ENCODE peak calls at places on chromosomes 5 and 9, in nine cellular contexts. One of them, this sample, is unnamed.

GRCh38 chr5:87562068-87562467 is 149.3 kb upstream of the CCNH start:
- DNase-seq in hippocampal formation: no peak
- DNase-seq in left ventricle myocardium inferior: no peak
- DNase-seq in activated CD8-positive, alpha-beta memory T cell treated with anti-CD3 and anti-CD28 coated beads for 1 hour: no peak
- DNase-seq in H54: no peak
- DNase-seq in RWPE1: no peak
- DNase-seq in NCI-H1417: no peak
- DNase-seq in HEK293T: no peak
- DNase-seq in stimulated activated CD8-positive, alpha-beta memory T cell treated with anti-CD3 and anti-CD28 coated beads, Interleukin-15, amount 100 ng/mL, for 48 hours: no peak
- DNase-seq in this sample: no peak

GRCh38 chr5:160083012-160083436 is 36.2 kb downstream of the PWWP2A start:
- DNase-seq in hippocampal formation: no peak
- DNase-seq in left ventricle myocardium inferior: no peak
- DNase-seq in activated CD8-positive, alpha-beta memory T cell treated with anti-CD3 and anti-CD28 coated beads for 1 hour: no peak
- DNase-seq in H54: peak; percentile 39
- DNase-seq in RWPE1: peak; percentile 70
- DNase-seq in NCI-H1417: no peak
- DNase-seq in HEK293T: no peak
- DNase-seq in stimulated activated CD8-positive, alpha-beta memory T cell treated with anti-CD3 and anti-CD28 coated beads, Interleukin-15, amount 100 ng/mL, for 48 hours: no peak
- DNase-seq in this sample: no peak

GRCh38 chr9:123772967-123773366 is 157.0 kb downstream of the DENND1A start:
- DNase-seq in hippocampal formation: no peak
- DNase-seq in left ventricle myocardium inferior: no peak
- DNase-seq in activated CD8-positive, alpha-beta memory T cell treated with anti-CD3 and anti-CD28 coated beads for 1 hour: no peak
- DNase-seq in H54: no peak
- DNase-seq in RWPE1: no peak
- DNase-seq in NCI-H1417: no peak
- DNase-seq in HEK293T: no peak
- DNase-seq in stimulated activated CD8-positive, alpha-beta memory T cell treated with anti-CD3 and anti-CD28 coated beads, Interleukin-15, amount 100 ng/mL, for 48 hours: no peak
- DNase-seq in this sample: no peak

GRCh38 chr9:100426194-100426531 is 780 bp upstream of the MSANTD3 start:
- DNase-seq in hippocampal formation: no peak
- DNase-seq in left ventricle myocardium inferior: no peak
- DNase-seq in activated CD8-positive, alpha-beta memory T cell treated with anti-CD3 and anti-CD28 coated beads for 1 hour: no peak
- DNase-seq in H54: no peak
- DNase-seq in RWPE1: no peak
- DNase-seq in NCI-H1417: no peak
- DNase-seq in HEK293T: no peak
- DNase-seq in stimulated activated CD8-positive, alpha-beta memory T cell treated with anti-CD3 and anti-CD28 coated beads, Interleukin-15, amount 100 ng/mL, for 48 hours: no peak
- DNase-seq in this sample: no peak

GRCh38 chr5:145283101-145283500 is 552.0 kb downstream of the PRELID2 start:
- DNase-seq in hippocampal formation: no peak
- DNase-seq in left ventricle myocardium inferior: no peak
- DNase-seq in activated CD8-positive, alpha-beta memory T cell treated with anti-CD3 and anti-CD28 coated beads for 1 hour: no peak
- DNase-seq in H54: no peak
- DNase-seq in RWPE1: no peak
- DNase-seq in NCI-H1417: no peak
- DNase-seq in HEK293T: no peak
- DNase-seq in stimulated activated CD8-positive, alpha-beta memory T cell treated with anti-CD3 and anti-CD28 coated beads, Interleukin-15, amount 100 ng/mL, for 48 hours: no peak
- DNase-seq in this sample: no peak

GRCh38 chr5:95892784-95893354 is 68.8 kb downstream of the ELL2 start:
- DNase-seq in hippocampal formation: no peak
- DNase-seq in left ventricle myocardium inferior: no peak
- DNase-seq in activated CD8-positive, alpha-beta memory T cell treated with anti-CD3 and anti-CD28 coated beads for 1 hour: no peak
- DNase-seq in H54: no peak
- DNase-seq in RWPE1: peak; percentile 60
- DNase-seq in NCI-H1417: no peak
- DNase-seq in HEK293T: peak; percentile 44
- DNase-seq in stimulated activated CD8-positive, alpha-beta memory T cell treated with anti-CD3 and anti-CD28 coated beads, Interleukin-15, amount 100 ng/mL, for 48 hours: no peak
- DNase-seq in this sample: no peak

GRCh38 chr5:25573691-25574090 is 928.9 kb upstream of the CDH10 start:
- DNase-seq in hippocampal formation: no peak
- DNase-seq in left ventricle myocardium inferior: no peak
- DNase-seq in activated CD8-positive, alpha-beta memory T cell treated with anti-CD3 and anti-CD28 coated beads for 1 hour: no peak
- DNase-seq in H54: no peak
- DNase-seq in RWPE1: no peak
- DNase-seq in NCI-H1417: no peak
- DNase-seq in HEK293T: no peak
- DNase-seq in stimulated activated CD8-positive, alpha-beta memory T cell treated with anti-CD3 and anti-CD28 coated beads, Interleukin-15, amount 100 ng/mL, for 48 hours: no peak
- DNase-seq in this sample: no peak

GRCh38 chr5:89351232-89351631 is 468.2 kb upstream of the MEF2C start:
- DNase-seq in hippocampal formation: no peak
- DNase-seq in left ventricle myocardium inferior: no peak
- DNase-seq in activated CD8-positive, alpha-beta memory T cell treated with anti-CD3 and anti-CD28 coated beads for 1 hour: no peak
- DNase-seq in H54: no peak
- DNase-seq in RWPE1: no peak
- DNase-seq in NCI-H1417: no peak
- DNase-seq in HEK293T: no peak
- DNase-seq in stimulated activated CD8-positive, alpha-beta memory T cell treated with anti-CD3 and anti-CD28 coated beads, Interleukin-15, amount 100 ng/mL, for 48 hours: no peak
- DNase-seq in this sample: no peak

GRCh38 chr9:14962193-14962899 is 52.1 kb upstream of the FREM1 start:
- DNase-seq in hippocampal formation: no peak
- DNase-seq in left ventricle myocardium inferior: no peak
- DNase-seq in activated CD8-positive, alpha-beta memory T cell treated with anti-CD3 and anti-CD28 coated beads for 1 hour: no peak
- DNase-seq in H54: no peak
- DNase-seq in RWPE1: no peak
- DNase-seq in NCI-H1417: no peak
- DNase-seq in HEK293T: no peak
- DNase-seq in stimulated activated CD8-positive, alpha-beta memory T cell treated with anti-CD3 and anti-CD28 coated beads, Interleukin-15, amount 100 ng/mL, for 48 hours: no peak
- DNase-seq in this sample: no peak

GRCh38 chr5:85148701-85149100 is 764.0 kb upstream of the EDIL3 start:
- DNase-seq in hippocampal formation: no peak
- DNase-seq in left ventricle myocardium inferior: no peak
- DNase-seq in activated CD8-positive, alpha-beta memory T cell treated with anti-CD3 and anti-CD28 coated beads for 1 hour: no peak
- DNase-seq in H54: no peak
- DNase-seq in RWPE1: no peak
- DNase-seq in NCI-H1417: no peak
- DNase-seq in HEK293T: no peak
- DNase-seq in stimulated activated CD8-positive, alpha-beta memory T cell treated with anti-CD3 and anti-CD28 coated beads, Interleukin-15, amount 100 ng/mL, for 48 hours: no peak
- DNase-seq in this sample: no peak

GRCh38 chr9:136719212-136719880 is 7.0 kb downstream of the DIPK1B start:
- DNase-seq in hippocampal formation: no peak
- DNase-seq in left ventricle myocardium inferior: no peak
- DNase-seq in activated CD8-positive, alpha-beta memory T cell treated with anti-CD3 and anti-CD28 coated beads for 1 hour: no peak
- DNase-seq in H54: no peak
- DNase-seq in RWPE1: no peak
- DNase-seq in NCI-H1417: no peak
- DNase-seq in HEK293T: no peak
- DNase-seq in stimulated activated CD8-positive, alpha-beta memory T cell treated with anti-CD3 and anti-CD28 coated beads, Interleukin-15, amount 100 ng/mL, for 48 hours: no peak
- DNase-seq in this sample: no peak

GRCh38 chr5:32278403-32278802 is 34.3 kb downstream of the MTMR12 start:
- DNase-seq in hippocampal formation: no peak
- DNase-seq in left ventricle myocardium inferior: no peak
- DNase-seq in activated CD8-positive, alpha-beta memory T cell treated with anti-CD3 and anti-CD28 coated beads for 1 hour: no peak
- DNase-seq in H54: peak; percentile 27
- DNase-seq in RWPE1: no peak
- DNase-seq in NCI-H1417: no peak
- DNase-seq in HEK293T: no peak
- DNase-seq in stimulated activated CD8-positive, alpha-beta memory T cell treated with anti-CD3 and anti-CD28 coated beads, Interleukin-15, amount 100 ng/mL, for 48 hours: no peak
- DNase-seq in this sample: no peak

GRCh38 chr5:83632874-83633273 is 87.8 kb downstream of the HAPLN1 start:
- DNase-seq in hippocampal formation: no peak
- DNase-seq in left ventricle myocardium inferior: no peak
- DNase-seq in activated CD8-positive, alpha-beta memory T cell treated with anti-CD3 and anti-CD28 coated beads for 1 hour: no peak
- DNase-seq in H54: peak; percentile 17
- DNase-seq in RWPE1: peak; percentile 53
- DNase-seq in NCI-H1417: no peak
- DNase-seq in HEK293T: no peak
- DNase-seq in stimulated activated CD8-positive, alpha-beta memory T cell treated with anti-CD3 and anti-CD28 coated beads, Interleukin-15, amount 100 ng/mL, for 48 hours: no peak
- DNase-seq in this sample: no peak

GRCh38 chr5:52457808-52458207 is 329.9 kb upstream of the ITGA1 start:
- DNase-seq in hippocampal formation: no peak
- DNase-seq in left ventricle myocardium inferior: no peak
- DNase-seq in activated CD8-positive, alpha-beta memory T cell treated with anti-CD3 and anti-CD28 coated beads for 1 hour: no peak
- DNase-seq in H54: no peak
- DNase-seq in RWPE1: no peak
- DNase-seq in NCI-H1417: peak; percentile 15
- DNase-seq in HEK293T: peak; percentile 14
- DNase-seq in stimulated activated CD8-positive, alpha-beta memory T cell treated with anti-CD3 and anti-CD28 coated beads, Interleukin-15, amount 100 ng/mL, for 48 hours: no peak
- DNase-seq in this sample: no peak

GRCh38 chr5:175015028-175015427 is 290.6 kb downstream of the MSX2 start:
- DNase-seq in hippocampal formation: no peak
- DNase-seq in left ventricle myocardium inferior: no peak
- DNase-seq in activated CD8-positive, alpha-beta memory T cell treated with anti-CD3 and anti-CD28 coated beads for 1 hour: no peak
- DNase-seq in H54: no peak
- DNase-seq in RWPE1: no peak
- DNase-seq in NCI-H1417: no peak
- DNase-seq in HEK293T: no peak
- DNase-seq in stimulated activated CD8-positive, alpha-beta memory T cell treated with anti-CD3 and anti-CD28 coated beads, Interleukin-15, amount 100 ng/mL, for 48 hours: no peak
- DNase-seq in this sample: no peak

GRCh38 chr5:98846526-98846925 is 73.1 kb downstream of the RGMB start:
- DNase-seq in hippocampal formation: no peak
- DNase-seq in left ventricle myocardium inferior: no peak
- DNase-seq in activated CD8-positive, alpha-beta memory T cell treated with anti-CD3 and anti-CD28 coated beads for 1 hour: no peak
- DNase-seq in H54: no peak
- DNase-seq in RWPE1: no peak
- DNase-seq in NCI-H1417: no peak
- DNase-seq in HEK293T: no peak
- DNase-seq in stimulated activated CD8-positive, alpha-beta memory T cell treated with anti-CD3 and anti-CD28 coated beads, Interleukin-15, amount 100 ng/mL, for 48 hours: no peak
- DNase-seq in this sample: no peak

GRCh38 chr9:126057461-126057860 is 269.2 kb upstream of the MVB12B start:
- DNase-seq in hippocampal formation: no peak
- DNase-seq in left ventricle myocardium inferior: no peak
- DNase-seq in activated CD8-positive, alpha-beta memory T cell treated with anti-CD3 and anti-CD28 coated beads for 1 hour: no peak
- DNase-seq in H54: no peak
- DNase-seq in RWPE1: no peak
- DNase-seq in NCI-H1417: no peak
- DNase-seq in HEK293T: no peak
- DNase-seq in stimulated activated CD8-positive, alpha-beta memory T cell treated with anti-CD3 and anti-CD28 coated beads, Interleukin-15, amount 100 ng/mL, for 48 hours: no peak
- DNase-seq in this sample: peak; percentile 75

GRCh38 chr9:105678163-105678562 is 15.9 kb downstream of the TAL2 start:
- DNase-seq in hippocampal formation: no peak
- DNase-seq in left ventricle myocardium inferior: no peak
- DNase-seq in activated CD8-positive, alpha-beta memory T cell treated with anti-CD3 and anti-CD28 coated beads for 1 hour: no peak
- DNase-seq in H54: no peak
- DNase-seq in RWPE1: no peak
- DNase-seq in NCI-H1417: peak; percentile 28
- DNase-seq in HEK293T: no peak
- DNase-seq in stimulated activated CD8-positive, alpha-beta memory T cell treated with anti-CD3 and anti-CD28 coated beads, Interleukin-15, amount 100 ng/mL, for 48 hours: no peak
- DNase-seq in this sample: no peak

GRCh38 chr5:155616779-155617392 is 603.3 kb downstream of the KIF4B start:
- DNase-seq in hippocampal formation: no peak
- DNase-seq in left ventricle myocardium inferior: no peak
- DNase-seq in activated CD8-positive, alpha-beta memory T cell treated with anti-CD3 and anti-CD28 coated beads for 1 hour: no peak
- DNase-seq in H54: peak; percentile 6
- DNase-seq in RWPE1: peak; percentile 66
- DNase-seq in NCI-H1417: peak; percentile 5
- DNase-seq in HEK293T: peak; percentile 58
- DNase-seq in stimulated activated CD8-positive, alpha-beta memory T cell treated with anti-CD3 and anti-CD28 coated beads, Interleukin-15, amount 100 ng/mL, for 48 hours: peak; percentile 25
- DNase-seq in this sample: no peak

GRCh38 chr5:59130441-59130840 is 547.6 kb downstream of the RAB3C start:
- DNase-seq in hippocampal formation: no peak
- DNase-seq in left ventricle myocardium inferior: no peak
- DNase-seq in activated CD8-positive, alpha-beta memory T cell treated with anti-CD3 and anti-CD28 coated beads for 1 hour: no peak
- DNase-seq in H54: no peak
- DNase-seq in RWPE1: no peak
- DNase-seq in NCI-H1417: no peak
- DNase-seq in HEK293T: no peak
- DNase-seq in stimulated activated CD8-positive, alpha-beta memory T cell treated with anti-CD3 and anti-CD28 coated beads, Interleukin-15, amount 100 ng/mL, for 48 hours: no peak
- DNase-seq in this sample: no peak

GRCh38 chr5:131795879-131796792 is 681 bp downstream of the FNIP1 start:
- DNase-seq in hippocampal formation: peak; percentile 44
- DNase-seq in left ventricle myocardium inferior: peak; percentile 79
- DNase-seq in activated CD8-positive, alpha-beta memory T cell treated with anti-CD3 and anti-CD28 coated beads for 1 hour: peak; percentile 11
- DNase-seq in H54: peak; percentile 12
- DNase-seq in RWPE1: peak; percentile 75
- DNase-seq in NCI-H1417: peak; percentile 34
- DNase-seq in HEK293T: peak; percentile 41
- DNase-seq in stimulated activated CD8-positive, alpha-beta memory T cell treated with anti-CD3 and anti-CD28 coated beads, Interleukin-15, amount 100 ng/mL, for 48 hours: peak; percentile 9
- DNase-seq in this sample: no peak

GRCh38 chr9:98248737-98249474 is 6.5 kb downstream of the TBC1D2 start:
- DNase-seq in hippocampal formation: no peak
- DNase-seq in left ventricle myocardium inferior: peak; percentile 72
- DNase-seq in activated CD8-positive, alpha-beta memory T cell treated with anti-CD3 and anti-CD28 coated beads for 1 hour: no peak
- DNase-seq in H54: no peak
- DNase-seq in RWPE1: peak; percentile 95
- DNase-seq in NCI-H1417: no peak
- DNase-seq in HEK293T: no peak
- DNase-seq in stimulated activated CD8-positive, alpha-beta memory T cell treated with anti-CD3 and anti-CD28 coated beads, Interleukin-15, amount 100 ng/mL, for 48 hours: peak; percentile 4
- DNase-seq in this sample: no peak

GRCh38 chr5:58022055-58022454 is 437.8 kb downstream of the PLK2 start:
- DNase-seq in hippocampal formation: no peak
- DNase-seq in left ventricle myocardium inferior: no peak
- DNase-seq in activated CD8-positive, alpha-beta memory T cell treated with anti-CD3 and anti-CD28 coated beads for 1 hour: no peak
- DNase-seq in H54: no peak
- DNase-seq in RWPE1: no peak
- DNase-seq in NCI-H1417: no peak
- DNase-seq in HEK293T: no peak
- DNase-seq in stimulated activated CD8-positive, alpha-beta memory T cell treated with anti-CD3 and anti-CD28 coated beads, Interleukin-15, amount 100 ng/mL, for 48 hours: no peak
- DNase-seq in this sample: no peak

GRCh38 chr5:116532762-116533525 is 41.7 kb downstream of the SEMA6A start:
- DNase-seq in hippocampal formation: no peak
- DNase-seq in left ventricle myocardium inferior: no peak
- DNase-seq in activated CD8-positive, alpha-beta memory T cell treated with anti-CD3 and anti-CD28 coated beads for 1 hour: no peak
- DNase-seq in H54: no peak
- DNase-seq in RWPE1: no peak
- DNase-seq in NCI-H1417: peak; percentile 11
- DNase-seq in HEK293T: no peak
- DNase-seq in stimulated activated CD8-positive, alpha-beta memory T cell treated with anti-CD3 and anti-CD28 coated beads, Interleukin-15, amount 100 ng/mL, for 48 hours: no peak
- DNase-seq in this sample: peak; percentile 52

GRCh38 chr9:18393340-18394130 is 80.4 kb upstream of the ADAMTSL1 start:
- DNase-seq in hippocampal formation: peak; percentile 11
- DNase-seq in left ventricle myocardium inferior: no peak
- DNase-seq in activated CD8-positive, alpha-beta memory T cell treated with anti-CD3 and anti-CD28 coated beads for 1 hour: no peak
- DNase-seq in H54: peak; percentile 42
- DNase-seq in RWPE1: peak; percentile 82
- DNase-seq in NCI-H1417: peak; percentile 81
- DNase-seq in HEK293T: peak; percentile 32
- DNase-seq in stimulated activated CD8-positive, alpha-beta memory T cell treated with anti-CD3 and anti-CD28 coated beads, Interleukin-15, amount 100 ng/mL, for 48 hours: no peak
- DNase-seq in this sample: peak; percentile 93

GRCh38 chr5:33588654-33589372 is 148.0 kb downstream of the TARS1 start:
- DNase-seq in hippocampal formation: no peak
- DNase-seq in left ventricle myocardium inferior: no peak
- DNase-seq in activated CD8-positive, alpha-beta memory T cell treated with anti-CD3 and anti-CD28 coated beads for 1 hour: peak; percentile 8
- DNase-seq in H54: no peak
- DNase-seq in RWPE1: no peak
- DNase-seq in NCI-H1417: peak; percentile 41
- DNase-seq in HEK293T: peak; percentile 40
- DNase-seq in stimulated activated CD8-positive, alpha-beta memory T cell treated with anti-CD3 and anti-CD28 coated beads, Interleukin-15, amount 100 ng/mL, for 48 hours: peak; percentile 13
- DNase-seq in this sample: no peak